ENCODE peak calls at places on chromosomes 13 and 19, in eight cellular contexts. One of them, this sample, is unnamed. For H3K4me1 and H3K27me3, the result is how much of the 10 kb centered on the place peaks cover.

GRCh38 chr13:90675129-90675528 is 672.4 kb upstream of the MIR17HG start:
- DNase-seq in breast epithelium: no peak
- DNase-seq in HCT116: no peak
- DNase-seq in right lobe of liver: no peak
- DNase-seq in stomach: no peak
- DNase-seq in astrocyte: peak
- DNase-seq in thyroid gland: no peak
- DNase-seq in HAP-1: no peak
- DNase-seq in this sample: no peak

GRCh38 chr13:114053026-114053425 is 79.2 kb upstream of the C13orf46 start:
- DNase-seq in breast epithelium: no peak
- DNase-seq in HCT116: no peak
- DNase-seq in right lobe of liver: no peak
- DNase-seq in stomach: no peak
- DNase-seq in astrocyte: peak
- DNase-seq in thyroid gland: no peak
- DNase-seq in HAP-1: no peak
- DNase-seq in this sample: no peak

GRCh38 chr19:18446811-18447359 is 9.0 kb upstream of the ISYNA1 start:
- DNase-seq in breast epithelium: no peak
- DNase-seq in HCT116: no peak
- DNase-seq in right lobe of liver: peak
- DNase-seq in stomach: no peak
- DNase-seq in astrocyte: no peak
- DNase-seq in thyroid gland: no peak
- DNase-seq in HAP-1: no peak
- DNase-seq in this sample: no peak

GRCh38 chr13:98386632-98387031 is 190.3 kb downstream of the STK24 start:
- DNase-seq in breast epithelium: no peak
- DNase-seq in HCT116: no peak
- DNase-seq in right lobe of liver: no peak
- DNase-seq in stomach: no peak
- DNase-seq in astrocyte: no peak
- DNase-seq in thyroid gland: no peak
- DNase-seq in HAP-1: peak
- DNase-seq in this sample: peak

GRCh38 chr13:94696171-94696570 is 16.2 kb downstream of the SOX21 start:
- DNase-seq in breast epithelium: no peak
- DNase-seq in HCT116: no peak
- DNase-seq in right lobe of liver: no peak
- DNase-seq in stomach: no peak
- DNase-seq in astrocyte: no peak
- DNase-seq in thyroid gland: no peak
- DNase-seq in HAP-1: no peak
- DNase-seq in this sample: no peak

GRCh38 chr19:408441-409005 is 424 bp downstream of the C2CD4C start:
- DNase-seq in breast epithelium: peak
- DNase-seq in HCT116: no peak
- DNase-seq in right lobe of liver: peak
- DNase-seq in stomach: no peak
- DNase-seq in astrocyte: no peak
- DNase-seq in thyroid gland: peak
- DNase-seq in HAP-1: peak
- DNase-seq in this sample: no peak

GRCh38 chr19:30529876-30530275 is 157.7 kb downstream of the ZNF536 start:
- DNase-seq in breast epithelium: no peak
- DNase-seq in HCT116: no peak
- DNase-seq in right lobe of liver: no peak
- DNase-seq in stomach: no peak
- DNase-seq in astrocyte: no peak
- DNase-seq in thyroid gland: no peak
- DNase-seq in HAP-1: no peak
- DNase-seq in this sample: no peak

GRCh38 chr19:7515471-7516226 is at the start of gene ZNF358:
- DNase-seq in breast epithelium: no peak
- DNase-seq in HCT116: no peak
- DNase-seq in right lobe of liver: peak
- DNase-seq in stomach: peak
- DNase-seq in astrocyte: peak
- DNase-seq in thyroid gland: peak
- DNase-seq in HAP-1: peak
- DNase-seq in this sample: no peak

GRCh38 chr13:98978280-98978679 is 416 bp upstream of the DOCK9 start:
- DNase-seq in breast epithelium: no peak
- DNase-seq in HCT116: peak
- DNase-seq in right lobe of liver: no peak
- DNase-seq in stomach: no peak
- DNase-seq in astrocyte: peak
- DNase-seq in thyroid gland: no peak
- DNase-seq in HAP-1: no peak
- DNase-seq in this sample: peak

GRCh38 chr13:68347220-68347619 is 1117.1 kb upstream of the PCDH9 start:
- DNase-seq in breast epithelium: no peak
- DNase-seq in HCT116: no peak
- DNase-seq in right lobe of liver: no peak
- DNase-seq in stomach: no peak
- DNase-seq in astrocyte: no peak
- DNase-seq in thyroid gland: no peak
- DNase-seq in HAP-1: no peak
- DNase-seq in this sample: no peak

GRCh38 chr19:42193706-42194105 is 23.8 kb downstream of the DEDD2 start:
- DNase-seq in breast epithelium: no peak
- DNase-seq in HCT116: no peak
- DNase-seq in right lobe of liver: no peak
- DNase-seq in stomach: no peak
- DNase-seq in astrocyte: peak
- DNase-seq in thyroid gland: no peak
- DNase-seq in HAP-1: no peak
- DNase-seq in this sample: no peak

GRCh38 chr19:51364200-51365106 is 1.7 kb downstream of the ETFB start:
- DNase-seq in breast epithelium: no peak
- DNase-seq in HCT116: no peak
- DNase-seq in right lobe of liver: no peak
- DNase-seq in stomach: no peak
- DNase-seq in astrocyte: no peak
- DNase-seq in thyroid gland: no peak
- DNase-seq in HAP-1: no peak
- DNase-seq in this sample: peak

GRCh38 chr13:48222358-48223015 is 10.5 kb upstream of the ITM2B start:
- DNase-seq in breast epithelium: no peak
- DNase-seq in HCT116: no peak
- DNase-seq in right lobe of liver: peak
- DNase-seq in stomach: no peak
- DNase-seq in astrocyte: no peak
- DNase-seq in thyroid gland: no peak
- DNase-seq in HAP-1: no peak
- DNase-seq in this sample: no peak

GRCh38 chr19:43467730-43468129 is 2.3 kb upstream of the LYPD3 start:
- DNase-seq in breast epithelium: no peak
- DNase-seq in HCT116: no peak
- DNase-seq in right lobe of liver: no peak
- DNase-seq in stomach: no peak
- DNase-seq in astrocyte: peak
- DNase-seq in thyroid gland: no peak
- DNase-seq in HAP-1: no peak
- DNase-seq in this sample: no peak

GRCh38 chr19:50300814-50301606 is 28.2 kb downstream of the KCNC3 start:
- DNase-seq in breast epithelium: no peak
- DNase-seq in HCT116: peak
- DNase-seq in right lobe of liver: no peak
- DNase-seq in stomach: no peak
- DNase-seq in astrocyte: peak
- DNase-seq in thyroid gland: no peak
- DNase-seq in HAP-1: no peak
- DNase-seq in this sample: peak

GRCh38 chr13:113453962-113454361 is 674 bp upstream of the ADPRHL1 start:
- DNase-seq in breast epithelium: no peak
- DNase-seq in HCT116: no peak
- DNase-seq in right lobe of liver: no peak
- DNase-seq in stomach: no peak
- DNase-seq in astrocyte: peak
- DNase-seq in thyroid gland: no peak
- DNase-seq in HAP-1: no peak
- DNase-seq in this sample: no peak

GRCh38 chr19:33501957-33502356 is 19.6 kb downstream of the PEPD start:
- DNase-seq in breast epithelium: no peak
- DNase-seq in HCT116: no peak
- DNase-seq in right lobe of liver: peak
- DNase-seq in stomach: no peak
- DNase-seq in astrocyte: no peak
- DNase-seq in thyroid gland: no peak
- DNase-seq in HAP-1: no peak
- DNase-seq in this sample: no peak

GRCh38 chr19:30227661-30228112 is 144.5 kb upstream of the ZNF536 start:
- DNase-seq in breast epithelium: peak
- DNase-seq in HCT116: peak
- DNase-seq in right lobe of liver: peak
- DNase-seq in stomach: peak
- DNase-seq in astrocyte: peak
- DNase-seq in thyroid gland: peak
- DNase-seq in HAP-1: peak
- DNase-seq in this sample: no peak

GRCh38 chr19:6271721-6272410 is 7.9 kb downstream of the MLLT1 start:
- DNase-seq in breast epithelium: peak
- DNase-seq in HCT116: no peak
- DNase-seq in right lobe of liver: peak
- DNase-seq in stomach: peak
- DNase-seq in astrocyte: peak
- DNase-seq in thyroid gland: peak
- DNase-seq in HAP-1: no peak
- DNase-seq in this sample: no peak

GRCh38 chr19:11054628-11055027 is 34.6 kb upstream of the LDLR start:
- DNase-seq in breast epithelium: no peak
- DNase-seq in HCT116: no peak
- DNase-seq in right lobe of liver: no peak
- DNase-seq in stomach: no peak
- DNase-seq in astrocyte: no peak
- DNase-seq in thyroid gland: no peak
- DNase-seq in HAP-1: no peak
- DNase-seq in this sample: no peak

GRCh38 chr13:107208889-107209288 is 641.0 kb upstream of the ARGLU1 start:
- DNase-seq in breast epithelium: no peak
- DNase-seq in HCT116: no peak
- DNase-seq in right lobe of liver: no peak
- DNase-seq in stomach: no peak
- DNase-seq in astrocyte: no peak
- DNase-seq in thyroid gland: no peak
- DNase-seq in HAP-1: no peak
- DNase-seq in this sample: no peak

GRCh38 chr19:4453232-4454179 is 4.1 kb downstream of the UBXN6 start:
- DNase-seq in breast epithelium: no peak
- DNase-seq in HCT116: no peak
- DNase-seq in right lobe of liver: no peak
- DNase-seq in stomach: no peak
- DNase-seq in astrocyte: no peak
- DNase-seq in thyroid gland: no peak
- DNase-seq in HAP-1: no peak
- DNase-seq in this sample: no peak

GRCh38 chr19:4455742-4456565 is 1.6 kb downstream of the UBXN6 start:
- DNase-seq in breast epithelium: no peak
- DNase-seq in HCT116: no peak
- DNase-seq in right lobe of liver: no peak
- DNase-seq in stomach: no peak
- DNase-seq in astrocyte: peak
- DNase-seq in thyroid gland: peak
- DNase-seq in HAP-1: no peak
- DNase-seq in this sample: peak

GRCh38 chr19:4456566-4456842 is 1.1 kb downstream of the UBXN6 start:
- DNase-seq in breast epithelium: no peak
- DNase-seq in HCT116: no peak
- DNase-seq in right lobe of liver: no peak
- DNase-seq in stomach: no peak
- DNase-seq in astrocyte: peak
- DNase-seq in thyroid gland: peak
- DNase-seq in HAP-1: no peak
- DNase-seq in this sample: peak

GRCh38 chr19:4454952-4455738 is 2.4 kb downstream of the UBXN6 start:
- DNase-seq in breast epithelium: no peak
- DNase-seq in HCT116: no peak
- DNase-seq in right lobe of liver: no peak
- DNase-seq in stomach: no peak
- DNase-seq in astrocyte: no peak
- DNase-seq in thyroid gland: peak
- DNase-seq in HAP-1: no peak
- DNase-seq in this sample: peak

DNA sequence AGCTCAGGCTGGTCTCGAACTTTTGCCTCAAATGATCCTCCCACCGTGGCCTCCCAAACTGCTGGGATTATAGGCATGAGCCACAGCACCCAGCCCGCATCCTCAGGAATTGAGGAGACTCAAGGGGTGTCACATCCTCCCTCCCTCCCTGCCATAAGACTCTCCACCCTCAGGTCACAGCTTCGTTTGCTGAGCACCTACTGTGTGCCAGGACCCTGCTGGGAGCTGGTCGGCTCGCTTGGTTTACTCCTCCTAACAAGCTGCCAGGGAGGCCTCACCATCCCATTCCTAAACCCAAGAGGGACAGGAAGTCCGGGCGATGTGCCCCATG is 3.0 kb downstream of the UBXN6 start:
- DNase-seq in breast epithelium: no peak
- DNase-seq in HCT116: no peak
- DNase-seq in right lobe of liver: no peak
- DNase-seq in stomach: no peak
- DNase-seq in astrocyte: no peak
- DNase-seq in thyroid gland: no peak
- DNase-seq in HAP-1: no peak
- DNase-seq in this sample: no peak
- H3K4me1 ChIP-seq in breast epithelium: under half
- H3K4me1 ChIP-seq in HCT116: under half
- H3K4me1 ChIP-seq in right lobe of liver: under half
- H3K4me1 ChIP-seq in stomach: under half
- H3K4me1 ChIP-seq in astrocyte: under half
- H3K4me1 ChIP-seq in thyroid gland: under half
- H3K4me1 ChIP-seq in HAP-1: under half
- H3K4me1 ChIP-seq in this sample: under half

GRCh38 chr19:47471733-47472457 is at the start of gene SLC8A2:
- DNase-seq in breast epithelium: peak
- DNase-seq in HCT116: peak
- DNase-seq in right lobe of liver: peak
- DNase-seq in stomach: peak
- DNase-seq in astrocyte: peak
- DNase-seq in thyroid gland: no peak
- DNase-seq in HAP-1: peak
- DNase-seq in this sample: peak
- H3K27me3 ChIP-seq in breast epithelium: under half
- H3K27me3 ChIP-seq in HCT116: under half
- H3K27me3 ChIP-seq in right lobe of liver: under half
- H3K27me3 ChIP-seq in stomach: half or more
- H3K27me3 ChIP-seq in astrocyte: under half
- H3K27me3 ChIP-seq in thyroid gland: under half
- H3K27me3 ChIP-seq in HAP-1: under half
- H3K27me3 ChIP-seq in this sample: half or more

GRCh38 chr13:45331123-45331619 is 9.8 kb downstream of the TPT1 start:
- DNase-seq in breast epithelium: no peak
- DNase-seq in HCT116: no peak
- DNase-seq in right lobe of liver: no peak
- DNase-seq in stomach: no peak
- DNase-seq in astrocyte: no peak
- DNase-seq in thyroid gland: no peak
- DNase-seq in HAP-1: no peak
- DNase-seq in this sample: no peak
- H3K4me1 ChIP-seq in breast epithelium: under half
- H3K4me1 ChIP-seq in HCT116: under half
- H3K4me1 ChIP-seq in right lobe of liver: under half
- H3K4me1 ChIP-seq in stomach: under half
- H3K4me1 ChIP-seq in astrocyte: half or more
- H3K4me1 ChIP-seq in thyroid gland: under half
- H3K4me1 ChIP-seq in HAP-1: under half
- H3K4me1 ChIP-seq in this sample: under half

GRCh38 chr13:27970382-27971235 is 1.5 kb upstream of the CDX2 start:
- DNase-seq in breast epithelium: no peak
- DNase-seq in HCT116: no peak
- DNase-seq in right lobe of liver: no peak
- DNase-seq in stomach: peak
- DNase-seq in astrocyte: no peak
- DNase-seq in thyroid gland: no peak
- DNase-seq in HAP-1: no peak
- DNase-seq in this sample: no peak
- H3K27me3 ChIP-seq in breast epithelium: under half
- H3K27me3 ChIP-seq in HCT116: under half
- H3K27me3 ChIP-seq in right lobe of liver: under half
- H3K27me3 ChIP-seq in stomach: half or more
- H3K27me3 ChIP-seq in astrocyte: half or more
- H3K27me3 ChIP-seq in thyroid gland: under half
- H3K27me3 ChIP-seq in HAP-1: under half
- H3K27me3 ChIP-seq in this sample: half or more